ENCODE peak calls at places on chromosomes 12 and 14, in seven cellular contexts. Y, N, T, V, P, F and O are unnamed samples. For H3K4me1, the result is how much of the 10 kb centered on the place peaks cover.

GRCh38 chr12:20400003-20400402 is 31.7 kb downstream of the PDE3A start:
- DNase-seq in P (no peak), Y (no peak), N (no peak), V (no peak), T (no peak), F (no peak), O (no peak)

GRCh38 chr12:126883737-126884136 is 1383.2 kb upstream of the TMEM132C start:
- DNase-seq in N (no peak), T (peak), P (no peak), V (no peak), F (no peak), Y (no peak), O (no peak)

GRCh38 chr14:96502621-96503251 is 554 bp downstream of the PAPOLA start:
- DNase-seq in N (peak), Y (peak), V (peak), F (peak), T (peak), P (peak), O (no peak)

GRCh38 chr14:64726585-64726890 is 22.3 kb downstream of the PLEKHG3 start:
- DNase-seq in F (no peak), Y (no peak), T (no peak), V (peak), N (no peak), P (peak), O (no peak)

GRCh38 chr14:78595797-78596196 is 425.6 kb downstream of the NRXN3 start:
- DNase-seq in P (no peak), T (no peak), N (no peak), V (no peak), Y (peak), F (no peak), O (no peak)

GRCh38 chr12:54187075-54187474 is 1.7 kb downstream of the SMUG1 start:
- DNase-seq in N (no peak), V (no peak), P (no peak), T (no peak), Y (no peak), F (no peak), O (no peak)

GRCh38 chr14:96751505-96751904 is 45.7 kb upstream of the VRK1 start:
- DNase-seq in F (no peak), P (no peak), V (no peak), Y (no peak), N (no peak), T (no peak), O (no peak)

GRCh38 chr12:122422769-122423257 is 344 bp upstream of the CLIP1 start:
- DNase-seq in F (peak), Y (no peak), V (peak), T (no peak), N (peak), P (no peak), O (peak)

GRCh38 chr12:47102406-47102805 is 22.6 kb upstream of the AMIGO2 start:
- DNase-seq in N (no peak), T (no peak), P (no peak), F (no peak), V (no peak), Y (no peak), O (no peak)

GRCh38 chr14:44803239-44803905 is 158.4 kb downstream of the KLHL28 start:
- DNase-seq in Y (peak), V (no peak), F (no peak), T (no peak), P (no peak), N (peak), O (no peak)

GRCh38 chr12:27619308-27619707 is 76.9 kb upstream of the REP15 start:
- DNase-seq in N (no peak), Y (no peak), T (no peak), F (no peak), P (no peak), V (no peak), O (no peak)

GRCh38 chr12:96064966-96065365 is 29.6 kb upstream of the LTA4H start:
- DNase-seq in P (no peak), N (no peak), V (no peak), T (no peak), F (no peak), Y (no peak), O (no peak)

GRCh38 chr12:96068636-96069035 is 33.2 kb upstream of the LTA4H start:
- DNase-seq in F (no peak), Y (no peak), P (no peak), T (no peak), N (no peak), V (no peak), O (no peak)

GRCh38 chr12:96069511-96070231 is 34.3 kb upstream of the LTA4H start:
- DNase-seq in P (no peak), Y (no peak), N (no peak), T (no peak), V (no peak), F (no peak), O (no peak)

GRCh38 chr12:96070670-96071279 is 35.4 kb upstream of the LTA4H start:
- DNase-seq in F (no peak), P (no peak), Y (peak), T (no peak), V (peak), N (no peak), O (no peak)

DNA sequence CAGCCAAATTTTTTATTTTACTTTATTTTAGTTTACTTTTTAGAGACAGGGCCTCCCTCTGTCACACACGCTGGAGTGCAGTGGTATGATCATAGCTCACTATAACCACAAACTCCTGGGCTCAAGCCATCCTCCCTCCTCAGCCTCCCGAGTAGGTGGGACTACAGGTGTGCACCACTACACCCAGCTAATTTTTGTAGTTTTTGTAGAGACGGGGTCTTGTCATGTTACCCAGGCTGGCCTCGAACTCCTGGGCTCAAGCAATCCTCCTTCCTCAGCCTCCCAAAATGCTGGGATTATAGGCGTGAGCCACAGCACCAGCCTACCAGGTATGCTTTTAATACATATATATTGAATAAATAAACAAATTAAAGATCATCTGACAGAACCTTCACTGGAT is 32.7 kb upstream of the LTA4H start:
- DNase-seq in Y (no peak), P (no peak), N (no peak), V (no peak), F (no peak), T (no peak), O (no peak)
- H3K4me1 ChIP-seq in Y (under half), P (under half), N (under half), V (under half), F (under half), T (under half), O (under half)

GRCh38 chr12:31370645-31371620 is 45.0 kb upstream of the SINHCAF start:
- DNase-seq in F (no peak), P (peak), V (peak), Y (no peak), T (no peak), N (no peak), O (no peak)
- H3K4me3 ChIP-seq in F (peak), P (no peak), V (peak), Y (no peak), T (peak), N (no peak), O (no peak)

GRCh38 chr14:69619007-69619406 is 7.6 kb downstream of the SUSD6 start:
- DNase-seq in N (no peak), F (no peak), Y (no peak), V (no peak), P (no peak), T (no peak), O (no peak)
- H3K27ac ChIP-seq in N (no peak), F (no peak), Y (no peak), V (peak), P (no peak), T (no peak), O (peak)

GRCh38 chr12:111437816-111438454 is 32.2 kb downstream of the SH2B3 start:
- DNase-seq in Y (no peak), T (no peak), P (peak), N (no peak), V (peak), F (no peak), O (no peak)

GRCh38 chr12:111436266-111436665 is 30.5 kb downstream of the SH2B3 start:
- DNase-seq in T (no peak), V (no peak), P (no peak), N (no peak), F (no peak), Y (no peak), O (no peak)

GRCh38 chr12:111435661-111436201 is 30.0 kb downstream of the SH2B3 start:
- DNase-seq in Y (no peak), P (peak), T (no peak), V (no peak), N (no peak), F (no peak), O (peak)

GRCh38 chr12:111438501-111438900 is 32.8 kb downstream of the SH2B3 start:
- DNase-seq in P (peak), V (peak), T (peak), N (peak), Y (no peak), F (no peak), O (peak)

DNA sequence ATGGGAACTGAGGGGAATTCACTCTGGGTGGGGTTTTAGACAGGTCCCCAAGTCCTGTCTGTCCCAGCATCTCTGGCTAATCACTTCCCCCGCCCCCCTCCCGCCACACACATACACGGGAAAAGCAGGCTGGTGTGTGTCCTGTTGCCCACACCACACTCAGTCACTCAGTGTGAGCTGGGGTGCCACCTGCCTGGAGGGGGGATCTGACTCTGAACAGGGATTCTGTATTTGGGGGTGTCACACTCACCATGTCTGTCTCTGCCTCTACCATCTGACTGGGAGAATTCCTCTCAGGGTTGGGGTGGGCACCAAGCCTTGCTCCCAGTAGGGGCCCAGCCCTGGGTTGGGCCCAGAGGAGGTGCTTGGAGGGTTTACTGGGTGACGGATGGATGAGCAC is 31.1 kb downstream of the SH2B3 start:
- DNase-seq in Y (no peak), N (no peak), T (no peak), V (no peak), F (no peak), P (peak), O (no peak)
- H3K4me1 ChIP-seq in Y (under half), N (half or more), T (half or more), V (half or more), F (half or more), P (half or more), O (half or more)